ENCODE peak calls at places on chromosomes 11 and 22, in seven cellular contexts. A is activated CD4-positive, alpha-beta T cell treated with anti-CD3 and anti-CD28 coated beads, Interleukin-2, amount 50 U/mL, for 24 hours; Q is NCI-H69; F is NCI-H748 treated with DMSO at 0.1 percent for 48 hours; Z is endothelial cell of umbilical vein; C is NCI-H345; G is stimulated activated CD8-positive, alpha-beta memory T cell treated with anti-CD3 and anti-CD28 coated beads, Interleukin-15, amount 100 ng/mL, for 1 hour. D is an unnamed sample.

GRCh38 chr11:43197357-43197756 is 114.4 kb upstream of the API5 start:
- DNase-seq in A (no peak), Q (peak), F (no peak), Z (no peak), C (no peak), G (no peak), D (no peak)

GRCh38 chr11:80466570-80466969 is 1025.7 kb upstream of the TENM4 start:
- DNase-seq in A (no peak), Q (no peak), F (no peak), Z (no peak), C (no peak), G (no peak), D (no peak)

GRCh38 chr11:122189259-122189658 is 73.2 kb upstream of the BLID start:
- DNase-seq in A (no peak), Q (no peak), F (no peak), Z (peak), C (no peak), G (no peak), D (no peak)

GRCh38 chr11:116605543-116605942 is 167.2 kb downstream of the BUD13 start:
- DNase-seq in A (no peak), Q (peak), F (no peak), Z (peak), C (no peak), G (no peak), D (no peak)

GRCh38 chr22:49124588-49124987 is 703.1 kb downstream of the BRD1 start:
- DNase-seq in A (no peak), Q (peak), F (no peak), Z (no peak), C (no peak), G (no peak), D (no peak)

GRCh38 chr11:122319011-122319410 is 203.0 kb upstream of the BLID start:
- DNase-seq in A (no peak), Q (no peak), F (no peak), Z (no peak), C (no peak), G (no peak), D (no peak)

GRCh38 chr22:24086310-24086709 is 75.2 kb downstream of the CABIN1 start:
- DNase-seq in A (no peak), Q (no peak), F (no peak), Z (no peak), C (no peak), G (no peak), D (no peak)

GRCh38 chr11:134040386-134041297 is 28.2 kb upstream of the JAM3 start:
- DNase-seq in A (no peak), Q (peak), F (no peak), Z (no peak), C (no peak), G (no peak), D (no peak)

GRCh38 chr11:103586756-103587155 is 449.7 kb upstream of the DDI1 start:
- DNase-seq in A (no peak), Q (peak), F (no peak), Z (peak), C (no peak), G (no peak), D (no peak)

D was measured in NCI-H1048.